ENCODE peak calls at places on chromosomes 13 and 19, in four cellular contexts. P, Q, G and T are unnamed samples.

GRCh38 chr19:17724655-17725054 is 5.4 kb downstream of the MAP1S start:
- DNase-seq in P (no peak), Q (no peak), G (no peak), T (no peak)

GRCh38 chr13:50707533-50708096 is 135.9 kb downstream of the DLEU7 start:
- DNase-seq in P (no peak), Q (no peak), G (peak), T (no peak)

GRCh38 chr19:30669329-30670010 is 297.3 kb downstream of the ZNF536 start:
- DNase-seq in P (peak), Q (peak), G (peak), T (peak)

GRCh38 chr19:53192771-53193533 is at the start of gene ZNF665:
- DNase-seq in P (peak), Q (peak), G (peak), T (peak)

GRCh38 chr13:67226686-67227085 is 3.5 kb downstream of the PCDH9 start:
- DNase-seq in P (no peak), Q (no peak), G (no peak), T (no peak)

GRCh38 chr13:74134777-74135305 is 637 bp upstream of the KLF12 start:
- DNase-seq in P (peak), Q (no peak), G (peak), T (peak)

GRCh38 chr19:13978306-13978705 is 26.0 kb downstream of the DCAF15 start:
- DNase-seq in P (peak), Q (peak), G (no peak), T (peak)

GRCh38 chr19:6773323-6773931 is 919 bp downstream of the VAV1 start:
- DNase-seq in P (no peak), Q (no peak), G (peak), T (peak)

GRCh38 chr13:68369739-68370138 is 1139.6 kb upstream of the PCDH9 start:
- DNase-seq in P (no peak), Q (no peak), G (no peak), T (no peak)

GRCh38 chr19:15426485-15427349 is 7.9 kb upstream of the AKAP8L start:
- DNase-seq in P (no peak), Q (no peak), G (no peak), T (no peak)

GRCh38 chr19:31232220-31232619 is 117.0 kb downstream of the TSHZ3 start:
- DNase-seq in P (peak), Q (peak), G (no peak), T (no peak)

GRCh38 chr19:47561440-47562045 is 11.4 kb downstream of the ZNF541 start:
- DNase-seq in P (no peak), Q (no peak), G (no peak), T (no peak)

GRCh38 chr19:47687906-47688305 is 25.3 kb upstream of the EHD2 start:
- DNase-seq in P (no peak), Q (no peak), G (no peak), T (no peak)

GRCh38 chr19:29564574-29565005 is 38.8 kb downstream of the VSTM2B start:
- DNase-seq in P (no peak), Q (no peak), G (no peak), T (peak)

DNA sequence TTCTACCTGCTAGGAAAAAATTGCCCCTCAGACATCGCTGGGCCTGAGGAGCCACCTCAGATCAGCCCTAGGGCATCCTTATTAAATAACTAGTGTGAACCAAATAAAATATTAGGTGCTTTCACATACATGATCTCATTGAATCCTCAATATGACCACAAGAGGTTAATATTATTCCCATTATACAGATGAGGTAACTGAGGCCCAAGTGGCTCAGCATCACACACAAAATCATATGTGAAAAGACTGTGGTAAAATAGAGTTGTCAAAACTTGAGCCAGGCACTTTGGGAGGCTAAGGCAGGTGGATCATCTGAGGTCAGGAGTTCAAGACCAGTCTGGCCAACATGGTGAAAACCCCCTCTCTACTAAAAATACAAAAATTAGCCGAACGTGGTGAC is 2.9 kb upstream of the DMKN start:
- DNase-seq in P (no peak), Q (no peak), G (no peak), T (no peak)
- TF ChIP-seq CTCF in P (no peak), Q (no peak), G (no peak), T (no peak)

GRCh38 chr19:5166262-5166661 is 174.3 kb downstream of the PTPRS start:
- DNase-seq in P (no peak), Q (peak), G (no peak), T (no peak)

GRCh38 chr19:5173993-5174392 is 166.6 kb downstream of the PTPRS start:
- DNase-seq in P (no peak), Q (no peak), G (no peak), T (no peak)

GRCh38 chr19:5171711-5172110 is 168.9 kb downstream of the PTPRS start:
- DNase-seq in P (no peak), Q (no peak), G (no peak), T (no peak)

GRCh38 chr19:5172859-5173577 is 167.6 kb downstream of the PTPRS start:
- DNase-seq in P (no peak), Q (peak), G (no peak), T (no peak)

GRCh38 chr19:5170329-5170745 is 170.3 kb downstream of the PTPRS start:
- DNase-seq in P (no peak), Q (no peak), G (peak), T (peak)
- TF ChIP-seq CTCF in P (peak), Q (peak), G (peak), T (peak)

DNA sequence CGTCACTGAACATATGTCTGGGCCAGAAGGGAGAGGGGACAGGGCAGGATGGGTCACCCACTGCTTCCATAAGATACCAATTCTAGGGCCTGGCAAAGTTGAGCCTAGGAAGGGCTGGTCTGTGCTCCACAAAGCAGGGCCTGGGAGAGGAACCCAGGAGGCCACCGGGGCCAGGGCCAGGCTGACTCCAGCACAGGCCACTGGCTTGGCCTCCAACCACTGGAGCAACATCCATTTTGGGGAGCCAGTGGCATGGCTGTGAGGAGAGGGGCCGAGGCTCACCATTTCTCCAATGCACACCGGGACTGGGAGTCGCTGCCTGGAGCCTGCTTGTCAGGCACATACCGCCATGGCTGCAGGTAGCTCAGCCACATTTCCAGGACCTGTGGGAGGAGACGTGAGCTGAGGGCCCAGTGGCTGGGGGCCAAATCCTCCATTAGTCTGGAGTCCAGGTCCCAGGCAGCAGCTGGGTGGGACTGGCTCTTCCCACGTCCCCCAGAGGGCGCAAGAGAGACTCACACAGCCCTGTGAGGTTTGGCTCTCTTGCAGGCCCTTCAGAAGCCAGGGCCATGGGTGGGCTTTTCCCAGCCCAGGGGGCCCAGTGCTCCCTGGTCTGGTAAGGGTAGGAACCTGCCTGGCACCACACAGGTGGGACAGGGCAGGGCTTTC is 27.7 kb downstream of the TUBA3C start:
- DNase-seq in P (no peak), Q (no peak), G (no peak), T (peak)
- TF ChIP-seq CTCF in P (no peak), Q (no peak), G (peak), T (peak)

GRCh38 chr19:42279148-42279901 is 10.3 kb downstream of the CIC start:
- DNase-seq in P (no peak), Q (no peak), G (no peak), T (peak)

GRCh38 chr19:42281175-42282035 is 12.4 kb downstream of the CIC start:
- DNase-seq in P (peak), Q (peak), G (peak), T (peak)

GRCh38 chr19:42277821-42278809 is 9.1 kb downstream of the CIC start:
- DNase-seq in P (no peak), Q (no peak), G (no peak), T (no peak)

GRCh38 chr19:42280761-42281174 is 11.7 kb downstream of the CIC start:
- DNase-seq in P (peak), Q (no peak), G (no peak), T (peak)

DNA sequence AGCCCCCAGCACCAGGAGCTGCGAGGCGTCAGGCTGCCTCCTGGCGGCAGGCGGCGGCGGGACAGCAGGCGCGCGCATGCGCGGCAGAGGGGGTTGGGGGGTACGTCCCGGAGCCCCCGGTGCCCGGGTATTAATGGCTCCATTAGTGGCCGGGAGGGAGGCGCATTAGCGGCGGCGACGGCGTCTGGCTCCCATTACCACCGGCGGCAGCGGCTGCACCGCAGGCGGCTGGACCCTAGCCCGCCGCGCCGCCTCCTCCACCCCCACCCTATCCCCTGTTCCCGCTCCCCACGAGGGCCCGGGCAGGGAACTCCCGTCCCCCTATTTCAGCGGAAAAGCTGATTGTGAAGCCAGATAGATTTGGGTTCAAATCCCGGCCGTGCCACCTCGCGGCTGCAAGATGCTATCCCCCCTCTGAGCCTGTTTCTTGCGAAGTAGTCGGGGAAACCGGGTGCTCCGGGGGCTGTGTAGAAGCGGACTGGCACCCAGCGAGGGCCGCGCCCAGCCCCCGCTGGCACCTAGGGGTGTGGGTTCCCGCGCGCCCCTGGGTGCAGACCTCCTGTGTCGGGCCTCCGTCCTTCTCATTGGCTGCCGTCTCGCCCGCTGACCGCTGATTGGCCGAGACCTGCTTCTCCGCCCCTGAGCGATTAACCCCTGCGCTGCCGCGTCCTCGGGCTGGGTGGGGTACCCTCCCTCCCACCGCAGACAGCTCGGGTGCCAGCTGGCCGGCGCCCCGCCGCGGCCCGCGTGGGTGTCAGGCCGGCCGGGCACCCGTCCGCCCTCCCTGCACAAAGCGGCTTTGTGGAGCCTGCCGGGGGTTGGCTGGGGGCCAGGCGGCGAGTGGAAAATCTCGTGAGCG is 11.1 kb downstream of the CIC start:
- DNase-seq in P (peak), Q (peak), G (peak), T (peak)
- TF ChIP-seq CTCF in P (peak), Q (peak), G (peak), T (peak)

DNA sequence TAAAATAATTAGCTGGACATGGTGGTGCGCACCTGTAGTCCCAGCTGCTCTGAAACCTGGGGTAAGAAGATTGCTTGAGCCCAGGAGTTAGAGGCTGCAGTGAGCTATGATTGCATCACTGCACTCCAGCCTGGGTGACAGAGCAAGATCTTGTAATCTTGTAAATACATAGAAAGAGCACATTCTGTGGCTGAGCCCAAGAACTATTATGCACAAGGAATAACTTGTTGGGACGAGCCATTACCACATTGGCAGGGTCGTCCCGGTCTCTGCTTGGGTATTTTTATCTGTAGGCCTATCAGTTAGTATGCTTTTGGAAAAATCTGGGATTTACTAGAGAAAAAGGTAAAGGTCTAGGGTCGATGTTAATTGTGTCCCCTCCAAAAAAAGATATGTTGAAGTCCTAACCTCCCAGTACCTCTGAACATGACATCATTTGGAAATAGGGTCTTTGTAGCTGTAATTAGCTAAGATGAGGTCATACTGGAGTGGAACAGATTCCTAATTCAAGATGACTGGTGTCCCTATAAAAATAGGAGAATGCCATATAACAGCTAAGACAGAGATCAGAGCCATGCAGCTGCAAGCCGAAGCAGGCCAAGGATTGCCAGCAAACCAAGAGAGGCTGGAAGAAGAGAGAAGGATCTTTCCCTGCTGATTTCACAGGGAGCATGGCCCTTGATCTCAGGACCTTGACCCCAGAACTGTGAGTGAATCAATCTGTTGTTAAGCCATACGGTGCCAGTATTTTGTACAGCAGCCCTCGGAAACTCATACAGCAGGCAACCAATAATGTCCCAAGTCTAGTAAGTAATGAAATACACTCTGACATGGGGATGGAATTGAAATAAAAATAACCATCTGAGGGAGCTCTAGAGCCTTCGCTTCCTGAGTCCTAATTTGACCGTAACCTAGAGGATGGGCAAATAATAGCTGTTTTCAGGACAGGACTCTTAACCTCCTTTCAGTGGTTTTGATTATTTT is 77.0 kb downstream of the TM9SF2 start:
- DNase-seq in P (no peak), Q (peak), G (no peak), T (no peak)
- TF ChIP-seq CTCF in P (peak), Q (peak), G (peak), T (no peak)

DNA sequence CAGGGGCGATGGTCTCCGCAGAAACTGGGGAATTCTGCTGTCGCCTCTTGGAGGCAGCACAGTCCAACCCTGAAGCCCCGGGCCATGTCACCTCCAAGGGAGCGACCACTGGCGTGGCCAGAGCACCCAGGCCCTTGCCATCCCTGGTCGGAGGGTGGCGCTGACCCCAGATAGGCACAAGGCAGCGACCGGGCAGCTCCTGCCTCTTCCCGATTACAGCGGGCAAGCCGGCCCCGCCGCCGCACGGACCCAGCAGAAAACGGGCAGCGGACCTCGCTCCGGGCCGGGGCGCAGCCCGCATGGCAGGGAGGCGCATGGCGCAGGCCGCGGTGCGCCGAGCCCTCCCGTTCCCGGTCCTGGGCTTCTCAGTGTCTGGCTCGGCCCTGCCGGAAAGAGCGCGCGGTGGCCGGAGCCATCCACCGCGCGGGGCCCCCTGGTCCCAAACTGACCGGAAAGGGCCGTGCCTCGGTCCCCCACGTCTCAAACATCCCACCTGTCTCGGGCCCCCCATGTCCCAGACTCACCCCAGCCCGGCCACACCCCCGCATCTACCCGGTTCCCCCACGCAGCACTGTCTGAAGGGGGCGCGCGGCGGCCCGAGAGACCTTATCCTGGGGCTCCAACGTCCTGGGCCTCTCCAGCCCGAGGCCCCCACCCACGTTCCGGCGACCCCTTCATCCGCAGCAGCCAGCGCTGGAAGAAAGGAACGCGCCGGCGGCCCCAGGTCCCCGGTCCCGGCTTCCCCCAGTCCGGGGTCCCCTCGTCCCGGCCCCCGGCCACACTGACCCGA is 725 bp downstream of the CERS1 start:
- DNase-seq in P (peak), Q (peak), G (no peak), T (peak)
- TF ChIP-seq CTCF in P (peak), Q (peak), G (peak), T (no peak)

GRCh38 chr13:48078251-48078656 is 16.6 kb downstream of the MED4 start:
- DNase-seq in P (no peak), Q (no peak), G (peak), T (peak)
- TF ChIP-seq CTCF in P (no peak), Q (no peak), G (peak), T (peak)

DNA sequence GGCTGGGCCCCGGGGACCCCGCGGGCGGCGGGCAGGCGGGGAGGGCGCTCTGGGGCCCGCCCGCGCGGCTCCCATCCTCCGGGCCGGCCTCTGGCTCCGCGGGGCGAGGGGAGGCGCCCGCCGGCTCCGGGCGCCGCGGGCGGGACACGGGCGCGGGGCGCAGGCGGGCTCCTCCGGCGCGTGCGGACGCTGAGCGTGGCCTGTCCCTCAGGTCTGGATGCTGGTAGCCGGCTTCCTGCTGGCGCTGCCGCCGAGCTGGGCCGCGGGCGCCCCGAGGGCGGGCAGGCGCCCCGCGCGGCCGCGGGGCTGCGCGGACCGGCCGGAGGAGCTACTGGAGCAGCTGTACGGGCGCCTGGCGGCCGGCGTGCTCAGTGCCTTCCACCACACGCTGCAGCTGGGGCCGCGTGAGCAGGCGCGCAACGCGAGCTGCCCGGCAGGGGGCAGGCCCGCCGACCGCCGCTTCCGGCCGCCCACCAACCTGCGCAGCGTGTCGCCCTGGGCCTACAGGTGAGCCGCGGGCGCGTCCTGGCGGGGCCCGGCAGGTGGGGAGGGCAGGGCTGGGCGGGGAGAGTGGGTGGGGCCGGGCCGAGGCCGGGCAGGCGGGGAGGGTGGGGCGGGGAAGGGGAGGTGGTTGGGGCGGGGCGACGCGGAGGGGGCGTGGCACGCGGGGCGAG is 423 bp downstream of the IL17D start:
- DNase-seq in P (peak), Q (peak), G (peak), T (peak)
- TF ChIP-seq CTCF in P (peak), Q (peak), G (peak), T (peak)

GRCh38 chr19:50379602-50380001 is 3.3 kb downstream of the NR1H2 start:
- DNase-seq in P (no peak), Q (no peak), G (no peak), T (no peak)

GRCh38 chr19:50378863-50379236 is 2.6 kb downstream of the NR1H2 start:
- DNase-seq in P (no peak), Q (no peak), G (no peak), T (no peak)

GRCh38 chr19:50377051-50377441 is 789 bp downstream of the NR1H2 start:
- DNase-seq in P (no peak), Q (no peak), G (no peak), T (peak)

GRCh38 chr19:50377517-50377916 is 1.3 kb downstream of the NR1H2 start:
- DNase-seq in P (no peak), Q (no peak), G (no peak), T (no peak)

GRCh38 chr19:50378169-50378862 is 2.1 kb downstream of the NR1H2 start:
- DNase-seq in P (no peak), Q (no peak), G (no peak), T (no peak)
- TF ChIP-seq CTCF in P (no peak), Q (no peak), G (no peak), T (no peak)

GRCh38 chr19:23686622-23687423 is at the start of gene ZNF675:
- DNase-seq in P (peak), Q (peak), G (peak), T (peak)
- TF ChIP-seq CTCF in P (no peak), Q (no peak), G (no peak), T (no peak)